ENCODE peak calls at places on chromosomes 12 and 14, in seven cellular contexts. E, C, T, Z, G, D and F are unnamed samples.

GRCh38 chr12:1332327-1332726 is 262.1 kb downstream of the FBXL14 start:
- DNase-seq in E (peak), C (no peak), T (no peak), Z (no peak), G (peak), D (no peak), F (peak)

GRCh38 chr12:121799175-121799841 is 4.5 kb upstream of the SETD1B start:
- DNase-seq in E (peak), C (peak), T (no peak), Z (no peak), G (no peak), D (peak), F (peak)

GRCh38 chr12:112380663-112381420 is 1.4 kb downstream of the HECTD4 start:
- DNase-seq in E (peak), C (no peak), T (no peak), Z (no peak), G (no peak), D (peak), F (peak)

GRCh38 chr12:72511906-72512305 is 239.7 kb downstream of the TRHDE start:
- DNase-seq in E (peak), C (no peak), T (no peak), Z (no peak), G (no peak), D (no peak), F (no peak)

GRCh38 chr12:82124711-82125110 is 233.5 kb downstream of the CCDC59 start:
- DNase-seq in E (peak), C (peak), T (no peak), Z (no peak), G (no peak), D (no peak), F (no peak)

GRCh38 chr12:92634730-92635129 is 68.1 kb upstream of the PLEKHG7 start:
- DNase-seq in E (no peak), C (no peak), T (no peak), Z (no peak), G (no peak), D (no peak), F (no peak)

GRCh38 chr12:12608557-12608957 is 3.1 kb upstream of the CREBL2 start:
- DNase-seq in E (no peak), C (no peak), T (no peak), Z (no peak), G (no peak), D (no peak), F (no peak)

GRCh38 chr14:99718031-99718810 is 34.1 kb downstream of the CYP46A1 start:
- DNase-seq in E (no peak), C (no peak), T (no peak), Z (no peak), G (no peak), D (peak), F (no peak)

GRCh38 chr12:105382771-105383632 is 52.5 kb downstream of the C12orf75 start:
- DNase-seq in E (peak), C (no peak), T (no peak), Z (no peak), G (peak), D (peak), F (peak)

GRCh38 chr12:16607895-16608294 is 1.9 kb upstream of the LMO3 start:
- DNase-seq in E (no peak), C (no peak), T (no peak), Z (no peak), G (peak), D (no peak), F (no peak)

GRCh38 chr14:91748049-91748448 is 16.2 kb upstream of the CATSPERB start:
- DNase-seq in E (no peak), C (no peak), T (no peak), Z (no peak), G (no peak), D (no peak), F (no peak)

GRCh38 chr12:76688627-76689026 is 75.3 kb upstream of the ZDHHC17 start:
- DNase-seq in E (no peak), C (no peak), T (no peak), Z (no peak), G (no peak), D (peak), F (no peak)

GRCh38 chr12:65430571-65431306 is 152.3 kb downstream of the MSRB3 start:
- DNase-seq in E (peak), C (no peak), T (no peak), Z (no peak), G (no peak), D (no peak), F (no peak)

GRCh38 chr12:65296503-65297265 is 18.2 kb downstream of the MSRB3 start:
- DNase-seq in E (no peak), C (no peak), T (no peak), Z (no peak), G (no peak), D (no peak), F (no peak)

GRCh38 chr14:73909681-73910080 is 23.0 kb downstream of the ZNF410 start:
- DNase-seq in E (no peak), C (no peak), T (no peak), Z (no peak), G (no peak), D (no peak), F (no peak)

GRCh38 chr12:89252284-89252683 is 100.0 kb downstream of the DUSP6 start:
- DNase-seq in E (no peak), C (no peak), T (no peak), Z (no peak), G (no peak), D (no peak), F (no peak)

GRCh38 chr14:21995332-21995731 is 321.7 kb upstream of the OR4E1 start:
- DNase-seq in E (no peak), C (no peak), T (no peak), Z (no peak), G (no peak), D (no peak), F (no peak)

GRCh38 chr12:11601647-11602046 is 47.8 kb upstream of the ETV6 start:
- DNase-seq in E (no peak), C (no peak), T (no peak), Z (no peak), G (no peak), D (no peak), F (no peak)

GRCh38 chr12:95424271-95424994 is 49.5 kb upstream of the METAP2 start:
- DNase-seq in E (peak), C (no peak), T (no peak), Z (no peak), G (peak), D (no peak), F (no peak)